ENCODE peak calls at places on chromosome 19, in five cellular contexts. X is A549, O is ovary, K is endodermal cell, T is adrenal gland. A is an unnamed sample.

GRCh38 chr19:35843676-35844481 is 8.4 kb downstream of the NPHS1 start:
- DNase-seq in X (peak), T (peak), O (no peak), K (peak), A (no peak)

GRCh38 chr19:54882758-54883157 is 8.7 kb downstream of the FCAR start:
- DNase-seq in X (no peak), O (no peak), T (no peak), K (no peak), A (no peak)

GRCh38 chr19:40237791-40238190 is 11.3 kb upstream of the CCNP start:
- DNase-seq in T (no peak), O (no peak), X (no peak), K (no peak), A (no peak)

GRCh38 chr19:50652722-50653121 is 3.5 kb downstream of the C19orf81 start:
- DNase-seq in O (no peak), X (no peak), K (no peak), T (no peak), A (no peak)

GRCh38 chr19:32322541-32322940 is 22.9 kb upstream of the ZNF507 start:
- DNase-seq in T (no peak), X (no peak), K (peak), O (no peak), A (no peak)

GRCh38 chr19:10566408-10566657 is 523 bp upstream of the KRI1 start:
- DNase-seq in K (no peak), T (no peak), X (no peak), O (no peak), A (no peak)

GRCh38 chr19:8111376-8111775 is 38.0 kb downstream of the FBN3 start:
- DNase-seq in T (no peak), K (no peak), X (no peak), O (no peak), A (no peak)

GRCh38 chr19:45178262-45179062 is at the start of gene BLOC1S3:
- DNase-seq in K (peak), X (peak), T (peak), O (peak), A (peak)

GRCh38 chr19:41457241-41457640 is 14.3 kb downstream of the ERICH4 start:
- DNase-seq in K (no peak), X (no peak), T (no peak), O (no peak), A (no peak)

GRCh38 chr19:29873024-29873800 is 61.4 kb downstream of the CCNE1 start:
- DNase-seq in O (peak), X (peak), T (peak), K (peak), A (peak)

GRCh38 chr19:12052057-12052570 is 647 bp downstream of the ZNF878 start:
- DNase-seq in T (no peak), K (no peak), O (no peak), X (no peak), A (no peak)

GRCh38 chr19:9842834-9843625 is 7.9 kb downstream of the PIN1 start:
- DNase-seq in X (no peak), T (peak), O (peak), K (no peak), A (no peak)

GRCh38 chr19:13850910-13851753 is 25.8 kb upstream of the NANOS3 start:
- DNase-seq in X (no peak), O (peak), K (peak), T (peak), A (peak)

GRCh38 chr19:58002384-58003152 is at the start of gene ZNF606:
- DNase-seq in T (peak), X (peak), K (peak), O (peak), A (peak)

GRCh38 chr19:10214784-10215183 is 16.3 kb downstream of the S1PR2 start:
- DNase-seq in X (no peak), K (no peak), O (no peak), T (no peak), A (peak)

GRCh38 chr19:51055866-51056265 is 9.0 kb downstream of the KLK13 start:
- DNase-seq in T (no peak), K (no peak), O (no peak), X (no peak), A (no peak)

GRCh38 chr19:4206818-4207484 is 22.4 kb upstream of the EBI3 start:
- DNase-seq in X (peak), T (no peak), K (no peak), O (no peak), A (peak)

GRCh38 chr19:15265849-15266248 is 33.6 kb upstream of the EPHX3 start:
- DNase-seq in T (peak), K (no peak), X (no peak), O (peak), A (peak)

GRCh38 chr19:21680679-21681078 is 86.7 kb downstream of the ZNF100 start:
- DNase-seq in O (no peak), T (no peak), K (no peak), X (no peak), A (no peak)

GRCh38 chr19:23402388-23402787 is 7.1 kb upstream of the ZNF91 start:
- DNase-seq in X (no peak), T (no peak), O (no peak), K (no peak), A (no peak)

GRCh38 chr19:42092350-42092749 is 16.4 kb downstream of the ZNF574 start:
- DNase-seq in O (no peak), T (no peak), K (peak), X (peak), A (peak)

GRCh38 chr19:14147797-14148605 is 11.6 kb upstream of the ASF1B start:
- DNase-seq in O (peak), K (peak), X (peak), T (peak), A (peak)

GRCh38 chr19:33405491-33406461 is 32.3 kb downstream of the CEBPG start:
- DNase-seq in X (no peak), T (no peak), O (no peak), K (no peak), A (no peak)

GRCh38 chr19:38697641-38698071 is 46.6 kb downstream of the CAPN12 start:
- DNase-seq in X (no peak), K (no peak), O (no peak), T (no peak), A (no peak)

GRCh38 chr19:15112385-15112784 is 5.2 kb downstream of the SYDE1 start:
- DNase-seq in T (no peak), X (no peak), K (peak), O (no peak), A (no peak)

GRCh38 chr19:10316229-10317044 is 622 bp upstream of the FDX2 start:
- DNase-seq in O (no peak), K (no peak), X (no peak), T (no peak), A (no peak)

GRCh38 chr19:8487137-8487851 is 15.1 kb downstream of the PRAM1 start:
- DNase-seq in X (no peak), O (no peak), T (no peak), K (no peak), A (no peak)

GRCh38 chr19:32421589-32422361 is 16.2 kb downstream of the DPY19L3 start:
- DNase-seq in T (no peak), X (no peak), K (no peak), O (no peak), A (peak)

GRCh38 chr19:459724-460511 is 915 bp downstream of the SHC2 start:
- DNase-seq in K (peak), O (peak), T (peak), X (peak), A (peak)

GRCh38 chr19:3201911-3202310 is 16.2 kb downstream of the NCLN start:
- DNase-seq in X (no peak), T (no peak), K (no peak), O (no peak), A (no peak)

GRCh38 chr19:3202346-3202745 is 16.6 kb downstream of the NCLN start:
- DNase-seq in O (no peak), K (no peak), T (no peak), X (no peak), A (no peak)

GRCh38 chr19:3203754-3204645 is 18.3 kb downstream of the NCLN start:
- DNase-seq in K (no peak), O (no peak), T (no peak), X (no peak), A (no peak)

GRCh38 chr19:3206216-3206953 is 18.1 kb upstream of the CELF5 start:
- DNase-seq in T (no peak), O (no peak), X (no peak), K (no peak), A (no peak)

GRCh38 chr19:3204646-3205275 is 19.0 kb downstream of the NCLN start:
- DNase-seq in O (no peak), X (no peak), K (no peak), T (no peak), A (no peak)
- TF ChIP-seq CTCF in O (no peak), X (no peak), K (no peak), T (no peak), A (no peak)

GRCh38 chr19:6735181-6735891 is 2.0 kb downstream of the GPR108 start:
- DNase-seq in X (no peak), K (peak), T (no peak), O (no peak), A (no peak)
- H3K4me3 ChIP-seq in X (no peak), K (peak), T (no peak), O (no peak), A (peak)

DNA sequence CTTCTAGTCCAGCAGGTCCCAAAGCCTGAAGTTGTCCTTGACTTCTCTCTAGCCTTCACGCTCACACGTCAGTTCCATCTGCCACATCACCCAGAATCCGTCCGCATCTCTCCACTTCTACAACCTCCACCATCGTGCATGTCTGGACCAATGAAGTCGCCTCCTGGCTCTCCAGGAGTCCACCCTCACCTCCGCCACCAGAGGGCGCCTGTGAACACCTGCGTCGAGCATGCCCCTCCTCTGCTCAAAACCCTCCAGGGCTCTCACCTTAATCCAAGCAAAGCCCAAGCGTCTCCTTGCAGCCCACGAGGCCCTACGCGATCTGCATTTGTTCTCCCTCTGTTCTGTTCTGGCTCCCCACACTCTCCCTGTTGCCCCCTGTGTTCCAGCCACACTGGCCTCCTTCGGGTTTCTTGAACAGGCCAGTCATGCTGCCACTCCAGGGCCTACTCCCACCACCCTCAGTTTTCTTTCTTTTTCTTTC is 3.7 kb downstream of the USHBP1 start:
- DNase-seq in K (peak), O (peak), T (peak), X (peak), A (peak)
- TF ChIP-seq CTCF in K (peak), O (peak), T (peak), X (peak), A (peak)

GRCh38 chr19:48967346-48968178 is 2.5 kb downstream of the FTL start:
- DNase-seq in O (no peak), X (peak), K (peak), T (peak), A (peak)
- H3K4me3 ChIP-seq in O (no peak), X (peak), K (no peak), T (peak), A (peak)

DNA sequence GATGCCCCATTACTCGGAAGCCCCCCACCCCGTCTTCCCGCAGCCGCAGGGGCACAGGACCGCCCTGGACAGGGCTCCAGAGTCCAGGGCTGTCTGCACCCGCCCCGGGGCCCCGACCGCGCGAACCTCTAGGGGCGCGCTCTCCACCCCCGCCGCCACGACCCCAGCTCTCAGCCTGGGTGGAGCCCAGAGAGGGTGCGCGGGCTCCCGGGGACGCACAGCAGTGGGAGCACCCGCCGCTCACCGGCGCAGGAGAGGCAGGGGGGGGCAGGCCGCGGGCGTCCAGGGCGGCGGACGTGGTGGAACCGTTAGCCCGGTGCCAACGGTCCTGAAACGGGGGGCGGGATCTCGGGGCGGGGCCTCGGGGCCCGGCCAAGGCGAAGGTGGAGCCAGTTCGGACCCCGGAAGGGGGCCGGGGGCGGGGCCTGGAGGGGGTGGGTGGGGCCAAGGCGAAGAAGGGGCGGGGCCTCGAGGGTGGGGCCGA is at the start of gene ATP8B3:
- DNase-seq in X (peak), O (no peak), K (no peak), T (no peak), A (no peak)
- TF ChIP-seq CTCF in X (no peak), O (no peak), K (peak), T (peak), A (no peak)

GRCh38 chr19:18866800-18867123 is 29.2 kb downstream of the CERS1 start:
- DNase-seq in T (no peak), K (no peak), O (no peak), X (no peak), A (no peak)
- H3K4me3 ChIP-seq in T (no peak), K (no peak), O (no peak), X (no peak), A (no peak)

GRCh38 chr19:48484931-48485612 is 15.9 kb downstream of the CYTH2 start:
- DNase-seq in K (no peak), X (no peak), T (no peak), O (no peak), A (no peak)
- TF ChIP-seq CTCF in K (no peak), X (no peak), T (no peak), O (no peak), A (no peak)

A was measured in fibroblast of pulmonary artery.